ENCODE peak calls at places on chromosomes 11 and 22, in eight cellular contexts. N, Y, I, R, L, X, T and Q are unnamed samples.

GRCh38 chr11:72631806-72632731 is 42.2 kb downstream of the PDE2A start:
- DNase-seq in L (no peak), R (no peak), I (no peak), N (no peak), T (no peak), Y (peak), X (no peak), Q (no peak)

GRCh38 chr22:37330200-37331033 is 48.1 kb downstream of the CYTH4 start:
- DNase-seq in R (peak), X (no peak), T (no peak), L (no peak), I (peak), N (peak), Y (peak), Q (peak)

GRCh38 chr22:39349506-39349966 is 255 bp upstream of the SYNGR1 start:
- DNase-seq in L (peak), R (no peak), Y (peak), T (peak), X (no peak), I (peak), N (no peak), Q (no peak)

GRCh38 chr22:44295406-44295805 is 17.3 kb downstream of the SHISAL1 start:
- DNase-seq in L (no peak), R (no peak), T (no peak), Y (no peak), X (no peak), N (no peak), I (no peak), Q (no peak)

GRCh38 chr22:19503869-19504268 is 20.3 kb downstream of the CLDN5 start:
- DNase-seq in L (no peak), R (no peak), T (no peak), I (no peak), Y (no peak), N (no peak), X (no peak), Q (no peak)

GRCh38 chr11:45486461-45486860 is 179.0 kb downstream of the CHST1 start:
- DNase-seq in L (no peak), I (no peak), Y (no peak), N (no peak), T (no peak), X (no peak), R (no peak), Q (no peak)

GRCh38 chr11:13760115-13760514 is 91.6 kb downstream of the FAR1 start:
- DNase-seq in I (no peak), Y (no peak), R (peak), N (no peak), L (no peak), T (no peak), X (no peak), Q (peak)

GRCh38 chr11:67370351-67371076 is 2.9 kb downstream of the CLCF1 start:
- DNase-seq in X (no peak), N (no peak), L (no peak), R (peak), I (no peak), T (peak), Y (no peak), Q (no peak)

GRCh38 chr11:75715688-75716087 is 1.9 kb upstream of the MOGAT2 start:
- DNase-seq in N (no peak), X (no peak), L (no peak), R (no peak), I (no peak), Y (no peak), T (no peak), Q (no peak)

GRCh38 chr11:28086569-28086968 is 21.4 kb downstream of the KIF18A start:
- DNase-seq in L (no peak), I (no peak), T (peak), N (no peak), Y (no peak), R (peak), X (no peak), Q (peak)